ENCODE peak calls at places on chromosomes 4 and X, in eight cellular contexts. One of them, this sample, is unnamed.

GRCh38 chr4:92101609-92102231 is 202.0 kb upstream of the GRID2 start:
- DNase-seq in glutamatergic neuron: no peak
- DNase-seq in epithelial cell of esophagus: peak; percentile 81
- DNase-seq in mammary epithelial cell: peak; percentile 27
- DNase-seq in GM12865: no peak
- DNase-seq in lower leg skin: no peak
- DNase-seq in astrocyte of the spinal cord: peak; percentile 76
- DNase-seq in tibial artery: no peak
- DNase-seq in this sample: no peak

GRCh38 chr4:150593996-150594395 is 12.0 kb downstream of the MAB21L2 start:
- DNase-seq in glutamatergic neuron: no peak
- DNase-seq in epithelial cell of esophagus: no peak
- DNase-seq in mammary epithelial cell: no peak
- DNase-seq in GM12865: no peak
- DNase-seq in lower leg skin: no peak
- DNase-seq in astrocyte of the spinal cord: no peak
- DNase-seq in tibial artery: no peak
- DNase-seq in this sample: no peak

GRCh38 chrX:146385529-146385928 is 424.0 kb upstream of the CXorf51B start:
- DNase-seq in glutamatergic neuron: no peak
- DNase-seq in epithelial cell of esophagus: no peak
- DNase-seq in mammary epithelial cell: no peak
- DNase-seq in GM12865: no peak
- DNase-seq in lower leg skin: no peak
- DNase-seq in astrocyte of the spinal cord: no peak
- DNase-seq in tibial artery: no peak
- DNase-seq in this sample: no peak

GRCh38 chr4:151324449-151325319 is 721 bp downstream of the SH3D19 start:
- DNase-seq in glutamatergic neuron: peak; percentile 32
- DNase-seq in epithelial cell of esophagus: peak; percentile 37
- DNase-seq in mammary epithelial cell: peak; percentile 60
- DNase-seq in GM12865: no peak
- DNase-seq in lower leg skin: peak; percentile 32
- DNase-seq in astrocyte of the spinal cord: peak; percentile 62
- DNase-seq in tibial artery: peak; percentile 45
- DNase-seq in this sample: peak; percentile 60

GRCh38 chr4:110183643-110184042 is 14.8 kb downstream of the ELOVL6 start:
- DNase-seq in glutamatergic neuron: no peak
- DNase-seq in epithelial cell of esophagus: no peak
- DNase-seq in mammary epithelial cell: no peak
- DNase-seq in GM12865: peak; percentile 19
- DNase-seq in lower leg skin: no peak
- DNase-seq in astrocyte of the spinal cord: no peak
- DNase-seq in tibial artery: no peak
- DNase-seq in this sample: peak; percentile 16

GRCh38 chrX:44898411-44899221 is 25.6 kb downstream of the KDM6A start:
- DNase-seq in glutamatergic neuron: no peak
- DNase-seq in epithelial cell of esophagus: peak; percentile 76
- DNase-seq in mammary epithelial cell: peak; percentile 33
- DNase-seq in GM12865: peak; percentile 57
- DNase-seq in lower leg skin: no peak
- DNase-seq in astrocyte of the spinal cord: no peak
- DNase-seq in tibial artery: no peak
- DNase-seq in this sample: no peak

GRCh38 chr4:74237425-74237966 is 70.8 kb upstream of the EPGN start:
- DNase-seq in glutamatergic neuron: no peak
- DNase-seq in epithelial cell of esophagus: peak; percentile 61
- DNase-seq in mammary epithelial cell: peak; percentile 62
- DNase-seq in GM12865: no peak
- DNase-seq in lower leg skin: no peak
- DNase-seq in astrocyte of the spinal cord: no peak
- DNase-seq in tibial artery: no peak
- DNase-seq in this sample: no peak

GRCh38 chr4:108651068-108651794 is 832 bp downstream of the OSTC start:
- DNase-seq in glutamatergic neuron: no peak
- DNase-seq in epithelial cell of esophagus: peak; percentile 60
- DNase-seq in mammary epithelial cell: peak; percentile 27
- DNase-seq in GM12865: peak; percentile 44
- DNase-seq in lower leg skin: no peak
- DNase-seq in astrocyte of the spinal cord: peak; percentile 66
- DNase-seq in tibial artery: no peak
- DNase-seq in this sample: no peak

GRCh38 chr4:81314196-81314896 is 99.3 kb upstream of the PRKG2 start:
- DNase-seq in glutamatergic neuron: no peak
- DNase-seq in epithelial cell of esophagus: peak; percentile 12
- DNase-seq in mammary epithelial cell: peak; percentile 2
- DNase-seq in GM12865: peak; percentile 46
- DNase-seq in lower leg skin: peak; percentile 17
- DNase-seq in astrocyte of the spinal cord: peak; percentile 18
- DNase-seq in tibial artery: no peak
- DNase-seq in this sample: peak; percentile 46

GRCh38 chr4:168551211-168551610 is 54.4 kb downstream of the PALLD start:
- DNase-seq in glutamatergic neuron: no peak
- DNase-seq in epithelial cell of esophagus: peak; percentile 57
- DNase-seq in mammary epithelial cell: peak; percentile 80
- DNase-seq in GM12865: no peak
- DNase-seq in lower leg skin: no peak
- DNase-seq in astrocyte of the spinal cord: peak; percentile 85
- DNase-seq in tibial artery: no peak
- DNase-seq in this sample: no peak

GRCh38 chr4:168553714-168554370 is 57.0 kb downstream of the PALLD start:
- DNase-seq in glutamatergic neuron: no peak
- DNase-seq in epithelial cell of esophagus: no peak
- DNase-seq in mammary epithelial cell: no peak
- DNase-seq in GM12865: no peak
- DNase-seq in lower leg skin: no peak
- DNase-seq in astrocyte of the spinal cord: no peak
- DNase-seq in tibial artery: no peak
- DNase-seq in this sample: no peak

GRCh38 chr4:168550071-168550766 is 53.4 kb downstream of the PALLD start:
- DNase-seq in glutamatergic neuron: no peak
- DNase-seq in epithelial cell of esophagus: no peak
- DNase-seq in mammary epithelial cell: no peak
- DNase-seq in GM12865: no peak
- DNase-seq in lower leg skin: no peak
- DNase-seq in astrocyte of the spinal cord: peak; percentile 66
- DNase-seq in tibial artery: no peak
- DNase-seq in this sample: no peak

GRCh38 chr4:168549145-168549544 is 52.3 kb downstream of the PALLD start:
- DNase-seq in glutamatergic neuron: no peak
- DNase-seq in epithelial cell of esophagus: no peak
- DNase-seq in mammary epithelial cell: no peak
- DNase-seq in GM12865: no peak
- DNase-seq in lower leg skin: no peak
- DNase-seq in astrocyte of the spinal cord: no peak
- DNase-seq in tibial artery: no peak
- DNase-seq in this sample: no peak

DNA sequence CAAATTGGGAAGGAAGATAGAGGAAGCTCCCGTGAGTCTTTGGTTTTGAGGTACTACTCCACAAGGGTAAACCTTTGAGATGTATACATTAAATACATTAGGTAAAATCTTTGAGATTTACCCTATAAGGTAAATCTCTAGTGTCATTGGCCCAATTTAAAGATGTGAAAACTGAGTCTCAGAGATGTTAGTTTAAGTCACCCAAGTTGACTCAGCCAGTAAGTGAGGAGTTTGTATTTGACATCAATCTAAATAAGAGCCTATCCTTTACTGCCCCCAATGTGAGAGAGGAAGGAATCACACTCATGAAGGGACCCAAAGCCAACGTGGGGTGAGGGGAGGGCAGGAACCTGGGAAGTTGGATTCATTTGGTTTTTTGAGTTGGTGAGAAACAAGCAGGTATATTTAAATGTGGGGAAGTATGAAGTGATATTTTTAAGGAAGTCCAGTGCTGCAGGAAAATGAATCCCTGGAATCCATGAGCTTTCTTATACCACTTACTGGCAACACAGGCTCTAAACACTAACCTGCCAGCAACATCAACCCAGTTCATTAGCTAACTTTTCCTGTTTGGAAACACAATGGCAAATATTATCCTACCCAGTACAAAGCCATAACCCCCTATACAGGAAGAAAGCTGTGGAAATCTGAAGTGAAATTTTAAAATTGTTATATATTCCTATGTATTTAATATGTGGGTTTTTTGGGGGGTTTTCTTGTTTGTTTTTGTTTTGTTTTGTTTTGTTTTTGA is 55.3 kb downstream of the PALLD start:
- DNase-seq in glutamatergic neuron: no peak
- DNase-seq in epithelial cell of esophagus: no peak
- DNase-seq in mammary epithelial cell: no peak
- DNase-seq in GM12865: no peak
- DNase-seq in lower leg skin: no peak
- DNase-seq in astrocyte of the spinal cord: no peak
- DNase-seq in tibial artery: no peak
- DNase-seq in this sample: no peak
- TF ChIP-seq CTCF in glutamatergic neuron: no peak
- TF ChIP-seq CTCF in epithelial cell of esophagus: no peak
- TF ChIP-seq CTCF in mammary epithelial cell: no peak
- TF ChIP-seq CTCF in GM12865: no peak
- TF ChIP-seq CTCF in lower leg skin: no peak
- TF ChIP-seq CTCF in astrocyte of the spinal cord: no peak
- TF ChIP-seq CTCF in tibial artery: no peak
- TF ChIP-seq CTCF in this sample: no peak

GRCh38 chr4:59180969-59181368 is 2019.2 kb upstream of the ADGRL3 start:
- DNase-seq in glutamatergic neuron: no peak
- DNase-seq in epithelial cell of esophagus: no peak
- DNase-seq in mammary epithelial cell: no peak
- DNase-seq in GM12865: no peak
- DNase-seq in lower leg skin: no peak
- DNase-seq in astrocyte of the spinal cord: no peak
- DNase-seq in tibial artery: no peak
- DNase-seq in this sample: no peak
- TF ChIP-seq CTCF in glutamatergic neuron: no peak
- TF ChIP-seq CTCF in epithelial cell of esophagus: no peak
- TF ChIP-seq CTCF in mammary epithelial cell: no peak
- TF ChIP-seq CTCF in GM12865: no peak
- TF ChIP-seq CTCF in lower leg skin: no peak
- TF ChIP-seq CTCF in astrocyte of the spinal cord: no peak
- TF ChIP-seq CTCF in tibial artery: no peak
- TF ChIP-seq CTCF in this sample: no peak

GRCh38 chr4:23337292-23337691 is 552.6 kb downstream of the PPARGC1A start:
- DNase-seq in glutamatergic neuron: no peak
- DNase-seq in epithelial cell of esophagus: no peak
- DNase-seq in mammary epithelial cell: no peak
- DNase-seq in GM12865: no peak
- DNase-seq in lower leg skin: no peak
- DNase-seq in astrocyte of the spinal cord: no peak
- DNase-seq in tibial artery: no peak
- DNase-seq in this sample: no peak

GRCh38 chr4:23332266-23332665 is 557.6 kb downstream of the PPARGC1A start:
- DNase-seq in glutamatergic neuron: no peak
- DNase-seq in epithelial cell of esophagus: no peak
- DNase-seq in mammary epithelial cell: no peak
- DNase-seq in GM12865: no peak
- DNase-seq in lower leg skin: no peak
- DNase-seq in astrocyte of the spinal cord: peak; percentile 29
- DNase-seq in tibial artery: no peak
- DNase-seq in this sample: no peak

GRCh38 chr4:23333556-23333945 is 556.3 kb downstream of the PPARGC1A start:
- DNase-seq in glutamatergic neuron: no peak
- DNase-seq in epithelial cell of esophagus: peak; percentile 70
- DNase-seq in mammary epithelial cell: no peak
- DNase-seq in GM12865: peak; percentile 1
- DNase-seq in lower leg skin: no peak
- DNase-seq in astrocyte of the spinal cord: peak; percentile 90
- DNase-seq in tibial artery: no peak
- DNase-seq in this sample: no peak

DNA sequence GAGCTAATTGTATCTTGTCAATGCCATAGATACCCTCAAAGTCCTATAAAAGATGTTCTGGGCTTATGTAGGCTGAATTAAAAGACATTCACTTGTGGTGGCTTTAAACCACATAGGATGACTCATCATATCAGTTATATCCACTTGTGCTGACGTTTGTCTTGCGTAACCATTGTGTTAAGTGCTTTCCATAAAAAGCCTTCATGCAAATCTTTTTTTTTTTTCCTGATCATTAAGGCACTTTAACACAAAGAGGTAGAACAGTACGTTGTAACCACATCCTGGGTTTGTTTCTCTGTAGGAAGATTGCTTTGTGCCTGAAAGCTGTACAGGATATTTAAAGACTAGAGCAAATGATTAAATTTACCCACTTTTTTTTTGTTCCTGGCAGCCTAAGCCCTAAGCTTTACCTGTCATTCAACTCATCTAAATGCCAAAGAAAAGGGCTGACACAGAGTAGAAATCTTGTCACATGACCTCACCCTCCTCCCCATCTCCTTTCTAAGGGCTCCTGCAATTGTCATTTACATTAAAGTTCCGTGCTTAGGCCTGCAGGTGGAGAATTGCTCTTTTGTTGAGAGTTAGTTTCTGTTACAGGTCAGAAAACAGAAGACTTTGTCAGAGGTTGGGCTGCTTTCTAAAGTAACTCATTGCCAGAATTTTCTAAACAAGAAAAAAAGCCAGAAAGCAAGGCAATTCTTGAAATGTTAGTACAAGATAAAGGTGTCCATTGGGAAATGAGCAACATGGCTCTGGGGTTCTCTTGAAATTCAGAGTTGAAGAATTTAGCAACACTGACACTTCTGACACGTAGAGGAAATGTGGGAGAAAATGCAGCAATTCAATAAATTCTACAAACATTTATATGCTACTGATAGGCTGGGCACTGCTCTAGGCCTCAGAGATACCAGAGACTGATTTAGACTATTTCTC is 555.6 kb downstream of the PPARGC1A start:
- DNase-seq in glutamatergic neuron: no peak
- DNase-seq in epithelial cell of esophagus: peak; percentile 86
- DNase-seq in mammary epithelial cell: peak; percentile 75
- DNase-seq in GM12865: peak; percentile 71
- DNase-seq in lower leg skin: no peak
- DNase-seq in astrocyte of the spinal cord: peak; percentile 96
- DNase-seq in tibial artery: no peak
- DNase-seq in this sample: no peak
- TF ChIP-seq CTCF in glutamatergic neuron: no peak
- TF ChIP-seq CTCF in epithelial cell of esophagus: peak; percentile 15
- TF ChIP-seq CTCF in mammary epithelial cell: no peak
- TF ChIP-seq CTCF in GM12865: peak; percentile 7
- TF ChIP-seq CTCF in lower leg skin: no peak
- TF ChIP-seq CTCF in astrocyte of the spinal cord: no peak
- TF ChIP-seq CTCF in tibial artery: no peak
- TF ChIP-seq CTCF in this sample: no peak

GRCh38 chrX:17529349-17529748 is 154.3 kb downstream of the NHS start:
- DNase-seq in glutamatergic neuron: no peak
- DNase-seq in epithelial cell of esophagus: no peak
- DNase-seq in mammary epithelial cell: no peak
- DNase-seq in GM12865: no peak
- DNase-seq in lower leg skin: no peak
- DNase-seq in astrocyte of the spinal cord: no peak
- DNase-seq in tibial artery: no peak
- DNase-seq in this sample: no peak

GRCh38 chrX:17531500-17531899 is 156.5 kb downstream of the NHS start:
- DNase-seq in glutamatergic neuron: no peak
- DNase-seq in epithelial cell of esophagus: no peak
- DNase-seq in mammary epithelial cell: no peak
- DNase-seq in GM12865: no peak
- DNase-seq in lower leg skin: no peak
- DNase-seq in astrocyte of the spinal cord: no peak
- DNase-seq in tibial artery: no peak
- DNase-seq in this sample: no peak

GRCh38 chrX:17537652-17538301 is 162.8 kb downstream of the NHS start:
- DNase-seq in glutamatergic neuron: no peak
- DNase-seq in epithelial cell of esophagus: no peak
- DNase-seq in mammary epithelial cell: no peak
- DNase-seq in GM12865: no peak
- DNase-seq in lower leg skin: no peak
- DNase-seq in astrocyte of the spinal cord: no peak
- DNase-seq in tibial artery: no peak
- DNase-seq in this sample: no peak

GRCh38 chrX:17535229-17535628 is 160.2 kb downstream of the NHS start:
- DNase-seq in glutamatergic neuron: no peak
- DNase-seq in epithelial cell of esophagus: peak; percentile 28
- DNase-seq in mammary epithelial cell: peak; percentile 32
- DNase-seq in GM12865: peak; percentile 66
- DNase-seq in lower leg skin: no peak
- DNase-seq in astrocyte of the spinal cord: no peak
- DNase-seq in tibial artery: no peak
- DNase-seq in this sample: no peak
- TF ChIP-seq CTCF in glutamatergic neuron: no peak
- TF ChIP-seq CTCF in epithelial cell of esophagus: peak; percentile 26
- TF ChIP-seq CTCF in mammary epithelial cell: peak; percentile 69
- TF ChIP-seq CTCF in GM12865: peak; percentile 62
- TF ChIP-seq CTCF in lower leg skin: no peak
- TF ChIP-seq CTCF in astrocyte of the spinal cord: peak; percentile 46
- TF ChIP-seq CTCF in tibial artery: peak; percentile 28
- TF ChIP-seq CTCF in this sample: peak; percentile 14

This sample was measured in nephron progenitor cell.